ENCODE peak calls at places on chromosomes 5 and 9, in ten cellular contexts. C is stimulated activated CD4-positive, alpha-beta T cell treated with anti-CD3 and anti-CD28 coated beads, Interleukin-2, amount 100 ng/mL, for 48 hours; B is left kidney; I is Right ventricle myocardium superior; J is ELF-1; L is lower lobe of right lung; K is GM04504; F is effector CD4-positive, alpha-beta T cell; Q is left lung; P is SK-MEL-5. G is an unnamed sample.

GRCh38 chr5:180599981-180600553 is 8.8 kb upstream of the SCGB3A1 start:
- DNase-seq in K (no peak), J (no peak), B (no peak), Q (no peak), L (no peak), I (peak; percentile 8), C (no peak), F (no peak), P (no peak), G (no peak)

GRCh38 chr5:148834689-148835088 is 8.3 kb downstream of the ADRB2 start:
- DNase-seq in F (no peak), I (no peak), P (no peak), C (no peak), B (no peak), J (no peak), K (no peak), L (no peak), Q (no peak), G (no peak)

GRCh38 chr9:79131375-79131774 is 440.4 kb upstream of the TLE4 start:
- DNase-seq in B (no peak), I (no peak), K (no peak), F (no peak), C (no peak), P (no peak), Q (no peak), L (no peak), J (no peak), G (no peak)

GRCh38 chr9:134794726-134795370 is 85.8 kb upstream of the FCN2 start:
- DNase-seq in F (no peak), P (no peak), Q (no peak), B (no peak), L (no peak), C (no peak), I (no peak), J (no peak), K (no peak), G (no peak)

GRCh38 chr5:91332267-91333044 is 50.7 kb downstream of the ARRDC3 start:
- DNase-seq in F (no peak), C (no peak), P (peak; percentile 47), L (no peak), B (no peak), K (no peak), I (no peak), J (peak; percentile 54), Q (no peak), G (no peak)

GRCh38 chr5:6710551-6711318 is 2.5 kb upstream of the TENT4A start:
- DNase-seq in I (no peak), F (no peak), C (no peak), K (no peak), B (no peak), J (no peak), Q (no peak), P (no peak), L (no peak), G (no peak)

GRCh38 chr5:63960646-63961045 is 1.6 kb downstream of the HTR1A start:
- DNase-seq in F (no peak), B (no peak), J (no peak), I (no peak), C (no peak), K (no peak), Q (no peak), L (no peak), P (no peak), G (no peak)

GRCh38 chr9:36191290-36191645 is 547 bp downstream of the CLTA start:
- DNase-seq in L (peak; percentile 61), C (peak; percentile 37), Q (peak; percentile 45), P (no peak), I (no peak), K (no peak), F (peak; percentile 25), J (no peak), B (peak; percentile 58), G (no peak)

GRCh38 chr5:76608833-76609232 is 14.4 kb downstream of the F2RL2 start:
- DNase-seq in J (no peak), B (peak; percentile 45), L (no peak), F (no peak), I (no peak), Q (no peak), C (no peak), P (no peak), K (no peak), G (no peak)

GRCh38 chr5:111127453-111128195 is 35.5 kb downstream of the WDR36 start:
- DNase-seq in K (no peak), Q (no peak), P (peak; percentile 26), B (no peak), C (no peak), F (no peak), J (peak; percentile 71), I (no peak), L (no peak), G (no peak)

GRCh38 chr9:129275626-129276247 is 97.7 kb upstream of the IER5L start:
- DNase-seq in P (no peak), K (no peak), I (no peak), J (peak; percentile 91), C (no peak), F (no peak), B (no peak), Q (peak; percentile 22), L (peak; percentile 13), G (no peak)

GRCh38 chr5:37926732-37927131 is 86.9 kb upstream of the GDNF start:
- DNase-seq in J (no peak), P (peak; percentile 16), B (no peak), C (no peak), K (no peak), L (no peak), F (no peak), I (no peak), Q (no peak), G (peak; percentile 0)

GRCh38 chr5:96026334-96027065 is 64.8 kb upstream of the ELL2 start:
- DNase-seq in C (no peak), F (no peak), P (peak; percentile 85), L (no peak), J (no peak), I (no peak), B (peak; percentile 8), Q (no peak), K (peak; percentile 85), G (peak; percentile 74)

GRCh38 chr9:133830310-133830709 is 92.2 kb upstream of the SARDH start:
- DNase-seq in L (no peak), Q (no peak), C (no peak), J (no peak), F (no peak), B (no peak), K (no peak), I (no peak), P (no peak), G (no peak)

GRCh38 chr9:98453589-98454311 is 198.3 kb upstream of the TBC1D2 start:
- DNase-seq in B (no peak), F (no peak), P (no peak), I (no peak), K (no peak), C (no peak), L (no peak), J (no peak), Q (no peak), G (no peak)

GRCh38 chr5:135557034-135557838 is 21.5 kb upstream of the NEUROG1 start:
- DNase-seq in K (no peak), P (no peak), J (no peak), B (no peak), C (no peak), F (no peak), I (no peak), Q (no peak), L (no peak), G (no peak)